ENCODE peak calls at places on chromosomes 16 and 17, in five cellular contexts. One of them, this sample, is unnamed.

GRCh38 chr17:78872486-78872885 is 30.5 kb downstream of the CEP295NL start:
- DNase-seq in posterior vena cava: no peak
- DNase-seq in activated T-helper 1 cell treated with Interleukin-2 at 50 U/mL for 16 hours: no peak
- DNase-seq in EL: no peak
- DNase-seq in kidney glomerular epithelial cell: no peak
- DNase-seq in this sample: no peak

GRCh38 chr17:61789872-61790271 is 73.5 kb downstream of the BRIP1 start:
- DNase-seq in posterior vena cava: no peak
- DNase-seq in activated T-helper 1 cell treated with Interleukin-2 at 50 U/mL for 16 hours: no peak
- DNase-seq in EL: no peak
- DNase-seq in kidney glomerular epithelial cell: no peak
- DNase-seq in this sample: no peak

GRCh38 chr17:72004011-72004427 is 116.8 kb upstream of the SOX9 start:
- DNase-seq in posterior vena cava: no peak
- DNase-seq in activated T-helper 1 cell treated with Interleukin-2 at 50 U/mL for 16 hours: no peak
- DNase-seq in EL: peak
- DNase-seq in kidney glomerular epithelial cell: peak
- DNase-seq in this sample: no peak

GRCh38 chr17:57097832-57098421 is 12.9 kb downstream of the AKAP1 start:
- DNase-seq in posterior vena cava: no peak
- DNase-seq in activated T-helper 1 cell treated with Interleukin-2 at 50 U/mL for 16 hours: no peak
- DNase-seq in EL: peak
- DNase-seq in kidney glomerular epithelial cell: no peak
- DNase-seq in this sample: no peak

GRCh38 chr17:68649324-68649723 is 48.2 kb upstream of the FAM20A start:
- DNase-seq in posterior vena cava: no peak
- DNase-seq in activated T-helper 1 cell treated with Interleukin-2 at 50 U/mL for 16 hours: no peak
- DNase-seq in EL: no peak
- DNase-seq in kidney glomerular epithelial cell: no peak
- DNase-seq in this sample: no peak

GRCh38 chr16:86391987-86392386 is 118.3 kb upstream of the FOXF1 start:
- DNase-seq in posterior vena cava: no peak
- DNase-seq in activated T-helper 1 cell treated with Interleukin-2 at 50 U/mL for 16 hours: no peak
- DNase-seq in EL: peak
- DNase-seq in kidney glomerular epithelial cell: no peak
- DNase-seq in this sample: no peak

GRCh38 chr17:16381496-16381820 is 567 bp downstream of the UBB start:
- DNase-seq in posterior vena cava: no peak
- DNase-seq in activated T-helper 1 cell treated with Interleukin-2 at 50 U/mL for 16 hours: no peak
- DNase-seq in EL: peak
- DNase-seq in kidney glomerular epithelial cell: no peak
- DNase-seq in this sample: no peak

GRCh38 chr16:19948186-19949104 is 63.8 kb upstream of the GPRC5B start:
- DNase-seq in posterior vena cava: no peak
- DNase-seq in activated T-helper 1 cell treated with Interleukin-2 at 50 U/mL for 16 hours: no peak
- DNase-seq in EL: no peak
- DNase-seq in kidney glomerular epithelial cell: no peak
- DNase-seq in this sample: no peak

GRCh38 chr17:74957935-74958549 is 14.5 kb downstream of the HID1 start:
- DNase-seq in posterior vena cava: peak
- DNase-seq in activated T-helper 1 cell treated with Interleukin-2 at 50 U/mL for 16 hours: peak
- DNase-seq in EL: peak
- DNase-seq in kidney glomerular epithelial cell: peak
- DNase-seq in this sample: peak

GRCh38 chr17:76593338-76593737 is 7.7 kb upstream of the ST6GALNAC2 start:
- DNase-seq in posterior vena cava: peak
- DNase-seq in activated T-helper 1 cell treated with Interleukin-2 at 50 U/mL for 16 hours: no peak
- DNase-seq in EL: peak
- DNase-seq in kidney glomerular epithelial cell: no peak
- DNase-seq in this sample: no peak

GRCh38 chr17:7260601-7261376 is 1.5 kb downstream of the CLDN7 start:
- DNase-seq in posterior vena cava: no peak
- DNase-seq in activated T-helper 1 cell treated with Interleukin-2 at 50 U/mL for 16 hours: no peak
- DNase-seq in EL: no peak
- DNase-seq in kidney glomerular epithelial cell: no peak
- DNase-seq in this sample: no peak

GRCh38 chr17:57817299-57817698 is 32.5 kb downstream of the MRPS23 start:
- DNase-seq in posterior vena cava: no peak
- DNase-seq in activated T-helper 1 cell treated with Interleukin-2 at 50 U/mL for 16 hours: no peak
- DNase-seq in EL: no peak
- DNase-seq in kidney glomerular epithelial cell: no peak
- DNase-seq in this sample: no peak

GRCh38 chr16:82730901-82731300 is 104.1 kb downstream of the CDH13 start:
- DNase-seq in posterior vena cava: no peak
- DNase-seq in activated T-helper 1 cell treated with Interleukin-2 at 50 U/mL for 16 hours: no peak
- DNase-seq in EL: no peak
- DNase-seq in kidney glomerular epithelial cell: no peak
- DNase-seq in this sample: no peak

GRCh38 chr17:48720263-48721008 is 1.9 kb downstream of the PRAC1 start:
- DNase-seq in posterior vena cava: no peak
- DNase-seq in activated T-helper 1 cell treated with Interleukin-2 at 50 U/mL for 16 hours: no peak
- DNase-seq in EL: no peak
- DNase-seq in kidney glomerular epithelial cell: no peak
- DNase-seq in this sample: no peak

GRCh38 chr17:28038802-28039600 is 3.5 kb upstream of the NLK start:
- DNase-seq in posterior vena cava: no peak
- DNase-seq in activated T-helper 1 cell treated with Interleukin-2 at 50 U/mL for 16 hours: no peak
- DNase-seq in EL: peak
- DNase-seq in kidney glomerular epithelial cell: no peak
- DNase-seq in this sample: no peak